ENCODE peak calls at places on chromosomes 4 and X, in four cellular contexts. N, P, O and K are unnamed samples.

GRCh38 chr4:3436798-3437581 is 4.8 kb upstream of the HGFAC start:
- DNase-seq in N (peak; percentile 76), P (peak; percentile 75), O (peak; percentile 54), K (peak; percentile 33)

GRCh38 chrX:46687619-46688018 is 71.3 kb downstream of the SLC9A7 start:
- DNase-seq in N (no peak), P (peak; percentile 38), O (no peak), K (no peak)

GRCh38 chr4:55169352-55169959 is 44.1 kb upstream of the KDR start:
- DNase-seq in N (peak; percentile 13), P (peak; percentile 96), O (no peak), K (no peak)

GRCh38 chr4:965766-966134 is 7.6 kb downstream of the DGKQ start:
- DNase-seq in N (no peak), P (no peak), O (no peak), K (no peak)

GRCh38 chr4:825063-825968 is 613 bp downstream of the CPLX1 start:
- DNase-seq in N (no peak), P (no peak), O (no peak), K (no peak)

GRCh38 chrX:136262812-136263315 is 11.7 kb upstream of the MAP7D3 start:
- DNase-seq in N (peak; percentile 4), P (no peak), O (no peak), K (no peak)

GRCh38 chr4:86822136-86822535 is 27.0 kb downstream of the SLC10A6 start:
- DNase-seq in N (no peak), P (peak; percentile 25), O (no peak), K (no peak)

GRCh38 chr4:185803015-185803414 is 9.0 kb downstream of the SORBS2 start:
- DNase-seq in N (no peak), P (no peak), O (no peak), K (no peak)

GRCh38 chrX:117628381-117628780 is 488.2 kb downstream of the KLHL13 start:
- DNase-seq in N (no peak), P (no peak), O (no peak), K (no peak)

GRCh38 chr4:54743562-54743961 is 85.8 kb downstream of the KIT start:
- DNase-seq in N (no peak), P (no peak), O (no peak), K (no peak)

GRCh38 chr4:101471201-101471600 is 123.9 kb upstream of the PPP3CA start:
- DNase-seq in N (no peak), P (no peak), O (no peak), K (no peak)

GRCh38 chr4:40183615-40184411 is 13.0 kb upstream of the RHOH start:
- DNase-seq in N (no peak), P (no peak), O (no peak), K (no peak)

GRCh38 chr4:70992354-70992753 is 1.1 kb upstream of the DCK start:
- DNase-seq in N (peak; percentile 28), P (peak; percentile 27), O (no peak), K (no peak)

GRCh38 chr4:826508-827208 is 729 bp upstream of the CPLX1 start:
- DNase-seq in N (no peak), P (no peak), O (peak; percentile 9), K (no peak)

GRCh38 chr4:26330186-26330787 is 9.5 kb downstream of the RBPJ start:
- DNase-seq in N (peak; percentile 55), P (peak; percentile 75), O (no peak), K (no peak)

GRCh38 chr4:13089659-13089998 is 394.5 kb downstream of the RAB28 start:
- DNase-seq in N (no peak), P (no peak), O (no peak), K (no peak)

GRCh38 chr4:184648220-184649025 is 824 bp downstream of the CASP3 start:
- DNase-seq in N (peak; percentile 21), P (peak; percentile 35), O (peak; percentile 74), K (no peak)

GRCh38 chr4:68278045-68278444 is 32.6 kb upstream of the TMPRSS11B start:
- DNase-seq in N (no peak), P (peak; percentile 79), O (no peak), K (no peak)

GRCh38 chr4:87530868-87531267 is 1.7 kb upstream of the SPARCL1 start:
- DNase-seq in N (no peak), P (no peak), O (peak; percentile 46), K (no peak)

GRCh38 chr4:145375416-145375815 is 106.2 kb upstream of the SMAD1 start:
- DNase-seq in N (no peak), P (no peak), O (no peak), K (no peak)

GRCh38 chrX:10579018-10579752 is 41.2 kb downstream of the MID1 start:
- DNase-seq in N (peak; percentile 88), P (peak; percentile 78), O (no peak), K (no peak)

GRCh38 chrX:84737471-84737871 is 235.2 kb upstream of the HDX start:
- DNase-seq in N (no peak), P (no peak), O (no peak), K (no peak)

GRCh38 chr4:147640331-147640730 is 23.1 kb downstream of the TMEM184C start:
- DNase-seq in N (no peak), P (no peak), O (no peak), K (peak; percentile 31)

GRCh38 chrX:275476-275966 is 5.7 kb upstream of the PLCXD1 start:
- DNase-seq in N (no peak), P (no peak), O (no peak), K (no peak)
- H3K4me3 ChIP-seq in N (peak overlapping the region; percentile 62), P (peak overlapping the region; percentile 92), O (peak overlapping the region; percentile 65), K (peak overlapping the region; percentile 41)

GRCh38 chrX:21975827-21976226 is 35.3 kb downstream of the SMS start:
- DNase-seq in N (peak; percentile 43), P (peak; percentile 66), O (no peak), K (no peak)

GRCh38 chrX:21975242-21975641 is 34.7 kb downstream of the SMS start:
- DNase-seq in N (no peak), P (no peak), O (no peak), K (no peak)

GRCh38 chrX:21974011-21974385 is 33.5 kb downstream of the SMS start:
- DNase-seq in N (no peak), P (peak; percentile 85), O (no peak), K (no peak)

GRCh38 chrX:21982311-21982710 is 41.8 kb downstream of the SMS start:
- DNase-seq in N (no peak), P (no peak), O (no peak), K (no peak)

DNA sequence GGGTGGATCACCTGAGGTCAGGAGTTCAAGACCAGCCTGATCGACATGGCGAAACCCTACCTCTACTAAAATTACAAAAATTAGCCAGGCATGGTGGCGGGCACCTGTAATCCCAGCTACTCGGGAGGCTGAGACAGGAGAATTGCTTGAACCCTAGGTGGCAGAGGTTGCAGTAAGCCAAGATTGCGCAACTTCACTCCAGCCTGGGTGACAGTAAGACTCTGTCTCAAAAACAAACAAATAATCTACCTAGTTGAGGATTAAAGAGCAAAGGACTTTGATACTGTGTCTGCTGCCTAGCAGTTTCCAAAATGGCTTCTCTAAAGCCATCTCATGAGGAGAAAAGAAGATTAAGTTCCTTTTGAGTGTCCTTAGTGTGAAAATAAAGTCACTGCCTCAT is 37.8 kb downstream of the SMS start:
- DNase-seq in N (no peak), P (no peak), O (no peak), K (no peak)
- TF ChIP-seq CTCF in N (no peak), P (no peak), O (no peak), K (no peak)

DNA sequence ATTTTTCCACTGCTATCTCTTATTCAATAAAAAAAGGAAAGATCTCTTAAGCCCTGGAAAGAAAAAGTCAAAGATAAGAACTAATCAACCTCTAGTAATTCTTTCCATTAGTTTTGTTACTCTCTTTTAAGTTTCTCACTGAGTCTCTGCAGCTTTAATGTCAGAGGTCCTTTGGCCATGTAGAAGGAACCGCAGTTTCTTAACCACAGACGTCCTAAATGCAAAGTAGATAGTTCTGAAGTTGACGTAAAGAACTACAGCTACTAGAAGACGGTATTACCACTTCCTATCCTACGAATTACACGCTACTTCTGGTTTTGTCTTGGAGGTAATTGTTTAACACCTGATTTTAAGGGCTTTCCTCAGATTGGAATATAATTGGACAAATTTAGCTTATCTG is 325.9 kb downstream of the ANKRD50 start:
- DNase-seq in N (no peak), P (no peak), O (no peak), K (no peak)
- H3K4me3 ChIP-seq in N (no peak overlapping the region), P (no peak overlapping the region), O (no peak overlapping the region), K (no peak overlapping the region)

DNA sequence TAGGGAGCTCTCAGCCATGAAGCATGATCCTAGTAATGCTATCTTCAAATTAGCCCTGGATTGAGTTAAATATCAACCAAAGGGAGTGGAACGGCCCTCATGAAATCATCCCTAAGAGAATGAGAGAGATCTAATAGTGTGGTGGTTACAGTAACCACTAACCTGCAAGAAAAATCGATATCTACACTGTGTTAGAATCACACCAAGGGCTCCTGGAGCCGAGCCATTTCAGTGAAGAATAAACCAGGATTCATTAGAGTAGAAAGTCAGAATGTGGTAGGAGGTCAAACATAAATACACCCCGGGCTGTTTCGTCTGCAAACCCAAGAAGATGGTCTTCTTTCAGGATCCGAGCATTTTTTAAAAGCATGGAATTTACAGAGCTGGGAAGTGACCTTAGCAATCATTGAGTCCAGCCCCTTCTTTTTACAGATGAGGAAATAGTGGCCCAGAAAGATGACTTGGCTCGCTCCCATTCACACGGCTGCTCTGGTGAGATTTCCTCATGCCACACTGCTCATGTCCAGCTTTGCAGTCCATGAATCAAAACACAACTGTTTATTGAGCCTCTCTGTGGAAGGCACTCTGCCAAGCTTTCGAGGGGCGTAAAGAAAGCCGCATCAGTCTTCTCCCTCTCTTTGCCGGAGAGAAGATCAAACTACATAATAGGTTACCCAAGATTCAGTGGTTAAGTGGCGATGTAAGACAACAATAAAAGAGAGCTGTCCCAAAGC is 5.5 kb upstream of the DCTD start:
- DNase-seq in N (no peak), P (no peak), O (no peak), K (no peak)
- TF ChIP-seq CTCF in N (no peak), P (no peak), O (no peak), K (no peak)

GRCh38 chr4:65508169-65508568 is 162.1 kb downstream of the EPHA5 start:
- DNase-seq in N (peak; percentile 13), P (peak; percentile 98), O (no peak), K (no peak)

DNA sequence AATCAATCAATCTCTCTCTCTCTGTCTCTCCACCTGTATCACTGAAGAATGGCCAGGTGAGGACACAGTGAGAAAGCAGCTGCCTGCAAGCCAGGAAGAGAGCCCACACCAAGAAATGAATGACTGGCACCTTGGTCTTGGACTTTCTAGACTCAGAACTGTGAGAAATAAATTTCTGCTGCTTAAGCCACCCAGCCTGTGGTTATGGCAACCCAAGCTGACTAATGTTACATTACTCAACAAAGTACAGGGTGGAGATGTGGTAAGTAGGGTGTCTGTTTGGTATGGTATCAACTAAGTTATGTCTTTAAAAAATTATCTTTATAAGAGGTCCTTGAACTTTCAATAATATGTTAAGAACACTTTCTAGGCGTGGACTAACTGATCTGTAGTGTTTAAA is 159.3 kb downstream of the EPHA5 start:
- DNase-seq in N (no peak), P (peak; percentile 88), O (no peak), K (no peak)
- H3K4me3 ChIP-seq in N (no peak overlapping the region), P (no peak overlapping the region), O (no peak overlapping the region), K (no peak overlapping the region)

DNA sequence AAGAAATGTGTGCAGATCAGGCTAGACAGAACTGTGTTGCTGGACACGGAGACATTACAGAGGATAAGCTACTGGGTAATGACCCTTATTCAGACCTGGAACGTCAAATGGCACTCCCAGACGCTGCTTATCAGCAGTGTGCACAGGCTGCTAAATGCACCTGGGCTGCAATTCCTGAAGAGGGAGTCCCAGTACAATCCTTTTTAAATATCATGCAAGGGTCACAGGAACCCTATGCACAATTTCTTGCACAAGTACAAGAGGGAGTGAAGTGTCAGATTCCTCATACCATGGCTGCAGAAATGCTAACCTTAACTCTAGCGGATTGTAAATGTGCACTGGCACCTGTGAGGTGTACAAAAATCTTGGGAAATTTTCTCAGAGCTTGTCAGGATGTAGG is 16.9 kb downstream of the SPIN2B start:
- DNase-seq in N (no peak), P (no peak), O (no peak), K (no peak)
- TF ChIP-seq CTCF in N (no peak), P (no peak), O (no peak), K (no peak)